ENCODE peak calls at places on chromosomes 16 and 17, in five cellular contexts. N is H7; J is skeletal muscle cell; G is PC-3; K is CD8-positive, alpha-beta T cell. C is an unnamed sample.

GRCh38 chr16:82195917-82196494 is 26.0 kb upstream of the MPHOSPH6 start:
- DNase-seq in J (peak; percentile 46), K (no peak), G (no peak), N (no peak), C (no peak)

GRCh38 chr17:76554131-76554530 is 14.3 kb downstream of the PRCD start:
- DNase-seq in G (no peak), N (no peak), J (no peak), K (no peak), C (no peak)

GRCh38 chr17:3038941-3039340 is 24.5 kb downstream of the OR1D5 start:
- DNase-seq in J (no peak), K (no peak), G (no peak), N (no peak), C (no peak)

GRCh38 chr17:15468142-15468541 is 721 bp upstream of the CDRT4 start:
- DNase-seq in J (no peak), K (no peak), G (no peak), N (no peak), C (no peak)

GRCh38 chr17:2853722-2854580 is 57.7 kb downstream of the RAP1GAP2 start:
- DNase-seq in G (peak; percentile 34), K (peak; percentile 51), N (peak; percentile 89), J (no peak), C (no peak)

GRCh38 chr17:2040942-2041560 is 771 bp upstream of the OVCA2 start:
- DNase-seq in G (no peak), K (no peak), J (no peak), N (no peak), C (no peak)

GRCh38 chr16:74226361-74226979 is 70.1 kb upstream of the PSMD7 start:
- DNase-seq in G (peak; percentile 25), J (no peak), K (no peak), N (peak; percentile 21), C (no peak)

GRCh38 chr17:27496501-27496943 is 40.3 kb downstream of the KSR1 start:
- DNase-seq in N (peak; percentile 78), J (no peak), G (no peak), K (no peak), C (no peak)

GRCh38 chr16:31467151-31467550 is 4.8 kb upstream of the TGFB1I1 start:
- DNase-seq in N (peak; percentile 18), K (no peak), G (no peak), J (no peak), C (no peak)

GRCh38 chr16:57476546-57477410 is 9.5 kb downstream of the DOK4 start:
- DNase-seq in J (no peak), N (peak; percentile 74), G (no peak), K (no peak), C (no peak)

DNA sequence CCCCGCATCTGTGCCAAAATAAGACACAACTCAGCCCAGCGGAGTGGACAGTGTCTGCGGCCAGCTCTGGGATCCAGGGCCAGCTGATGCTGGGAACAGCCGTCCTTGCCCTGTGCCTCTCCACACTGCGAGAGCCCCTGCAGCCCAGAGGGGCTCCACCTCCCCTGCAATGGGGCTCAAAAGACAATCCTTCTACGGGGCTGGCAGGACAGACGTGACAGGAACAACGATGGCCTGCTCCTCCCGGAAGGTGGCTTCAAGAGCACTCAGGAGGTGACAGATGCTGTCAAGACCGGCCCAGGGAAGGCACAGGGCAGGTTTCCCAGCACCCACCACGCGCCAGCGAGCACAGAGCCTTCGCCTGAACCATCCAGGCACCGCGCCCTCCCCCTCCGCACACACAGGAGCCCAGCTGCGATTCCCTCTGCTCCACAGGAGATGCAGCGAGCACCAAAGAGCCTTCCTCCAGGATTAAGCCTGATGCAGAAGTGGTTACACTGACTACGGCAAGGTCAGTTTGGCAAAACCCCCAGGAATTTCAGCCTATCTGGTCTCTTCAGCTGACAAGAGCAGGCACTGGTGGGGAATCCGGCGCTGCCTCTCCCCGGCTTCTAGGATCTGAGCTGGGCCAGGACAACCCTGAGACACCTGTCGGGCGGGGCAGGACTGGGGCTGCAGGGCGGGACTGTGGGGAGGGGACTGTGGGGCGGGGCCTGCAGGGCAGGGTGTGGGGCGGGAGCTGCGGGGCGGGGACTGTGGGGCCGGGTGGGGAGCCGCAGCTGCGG is 103.4 kb downstream of the ZNF778 start:
- DNase-seq in J (no peak), K (no peak), G (peak; percentile 63), N (peak; percentile 97), C (no peak)
- H3K4me3 ChIP-seq in J (no peak overlapping the region), K (no peak overlapping the region), G (peak overlapping the region; percentile 66), N (no peak overlapping the region), C (no peak overlapping the region)

GRCh38 chr16:3690470-3690918 is 26.8 kb downstream of the TRAP1 start:
- DNase-seq in G (peak; percentile 83), K (peak; percentile 90), J (peak; percentile 81), N (peak; percentile 93), C (peak; percentile 91)
- H3K4me3 ChIP-seq in G (no peak overlapping the region), K (no peak overlapping the region), J (peak overlapping the region; percentile 21), N (no peak overlapping the region), C (peak overlapping the region; percentile 14)

GRCh38 chr16:62089715-62090114 is 53.5 kb upstream of the CDH8 start:
- DNase-seq in N (no peak), J (no peak), G (no peak), K (no peak), C (no peak)

GRCh38 chr16:62088731-62089410 is 52.6 kb upstream of the CDH8 start:
- DNase-seq in K (no peak), G (no peak), N (no peak), J (no peak), C (no peak)
- H3K4me3 ChIP-seq in K (no peak overlapping the region), G (no peak overlapping the region), N (no peak overlapping the region), J (no peak overlapping the region), C (no peak overlapping the region)

DNA sequence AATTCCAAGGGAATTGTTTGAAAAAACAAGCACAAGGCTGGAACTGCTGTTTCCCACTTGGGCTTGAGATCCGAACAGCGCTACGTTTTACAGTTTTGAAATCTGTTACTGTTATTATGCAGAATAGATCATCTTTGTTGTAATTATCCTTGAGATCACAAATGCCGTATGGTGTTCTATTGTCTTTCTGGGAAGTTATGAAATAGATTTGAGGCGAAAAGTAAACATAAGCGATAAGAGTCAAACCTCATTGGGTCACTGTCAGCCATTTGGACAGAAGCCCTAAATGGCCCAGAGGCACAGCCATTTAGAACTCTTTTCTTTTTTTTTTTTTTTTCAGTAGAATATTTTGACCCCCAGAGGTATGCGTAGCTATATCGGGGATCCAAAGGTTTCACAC is 223.2 kb downstream of the IRX3 start:
- DNase-seq in K (no peak), G (no peak), N (no peak), J (no peak), C (no peak)
- H3K4me3 ChIP-seq in K (no peak overlapping the region), G (no peak overlapping the region), N (no peak overlapping the region), J (no peak overlapping the region), C (no peak overlapping the region)

DNA sequence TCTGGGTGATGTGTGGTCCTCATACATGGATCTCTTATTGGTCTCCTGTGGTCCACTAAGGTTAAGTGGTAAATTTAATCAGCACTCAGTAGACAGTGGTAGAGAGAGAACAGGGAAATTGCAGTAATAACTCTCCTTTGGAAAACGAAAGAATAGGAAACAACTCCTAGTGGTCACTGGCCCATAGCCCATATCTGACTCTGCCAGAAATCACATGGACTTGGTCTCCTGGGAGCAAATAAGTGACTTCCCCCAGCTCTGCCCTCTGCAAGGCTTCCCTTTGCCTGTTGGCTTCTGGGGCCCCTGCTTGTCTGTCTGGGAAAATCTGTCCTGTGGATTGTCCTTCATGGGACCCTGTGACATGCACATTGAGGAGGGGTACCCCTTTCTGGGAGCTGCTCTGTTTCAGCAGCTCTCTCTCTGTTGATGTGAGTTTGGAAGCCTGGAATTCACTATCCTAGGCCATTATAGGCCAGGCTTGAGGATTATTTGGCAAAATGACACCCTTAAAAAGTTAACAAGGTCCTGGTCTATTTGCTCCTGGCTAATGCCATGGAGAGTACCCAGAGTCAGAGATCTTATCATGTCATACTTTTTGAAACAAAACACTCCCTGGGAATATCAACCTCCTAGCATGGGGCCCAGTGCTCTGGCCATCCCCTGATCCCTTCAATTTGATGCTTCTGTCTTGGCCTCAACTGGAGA is 58.0 kb upstream of the HNF1B start:
- DNase-seq in G (no peak), J (peak; percentile 47), K (no peak), N (no peak), C (peak; percentile 39)
- H3K4me3 ChIP-seq in G (no peak overlapping the region), J (no peak overlapping the region), K (no peak overlapping the region), N (no peak overlapping the region), C (no peak overlapping the region)

GRCh38 chr17:73308017-73308823 is 3.6 kb downstream of the CDC42EP4 start:
- DNase-seq in K (no peak), J (no peak), N (no peak), G (peak; percentile 95), C (peak; percentile 68)
- H3K4me3 ChIP-seq in K (no peak overlapping the region), J (peak overlapping the region; percentile 9), N (no peak overlapping the region), G (peak overlapping the region; percentile 44), C (peak overlapping the region; percentile 31)

GRCh38 chr17:6755731-6756184 is at the start of gene XAF1:
- DNase-seq in N (peak; percentile 32), G (no peak), J (peak; percentile 6), K (peak; percentile 72), C (peak; percentile 14)

GRCh38 chr17:6756425-6757012 is 673 bp downstream of the XAF1 start:
- DNase-seq in J (no peak), G (no peak), K (no peak), N (no peak), C (no peak)

GRCh38 chr17:6753565-6753964 is 2.3 kb upstream of the XAF1 start:
- DNase-seq in J (no peak), G (no peak), K (no peak), N (peak; percentile 29), C (no peak)

GRCh38 chr17:6753006-6753445 is 2.8 kb upstream of the XAF1 start:
- DNase-seq in G (peak; percentile 44), K (peak; percentile 56), J (peak; percentile 75), N (peak; percentile 44), C (peak; percentile 68)

DNA sequence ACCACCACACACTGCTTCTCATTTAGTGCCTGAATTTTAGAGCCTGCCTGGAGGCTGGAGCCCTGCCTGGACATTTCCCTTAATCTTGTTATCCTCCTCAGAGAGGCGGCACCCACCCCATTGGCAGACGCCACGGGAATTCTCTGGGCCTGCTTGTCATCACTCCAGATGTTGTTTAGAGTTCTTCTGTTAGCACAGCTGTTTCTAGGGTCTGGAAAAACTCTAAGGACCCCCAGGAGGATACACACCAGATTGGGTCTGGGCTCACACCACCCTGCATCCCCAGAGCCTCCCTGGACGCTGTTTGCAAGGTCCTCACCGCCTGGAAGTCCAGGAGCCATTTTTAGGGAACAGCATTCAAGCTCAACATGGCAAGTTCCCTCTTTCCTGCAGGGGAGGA is 565 bp upstream of the XAF1 start:
- DNase-seq in K (no peak), G (no peak), N (no peak), J (peak; percentile 5), C (peak; percentile 21)
- H3K4me3 ChIP-seq in K (peak overlapping the region; percentile 69), G (no peak overlapping the region), N (no peak overlapping the region), J (peak overlapping the region; percentile 7), C (peak overlapping the region; percentile 50)

GRCh38 chr17:79839363-79840203 is at the start of gene CBX4:
- DNase-seq in N (peak; percentile 99), G (peak; percentile 98), K (peak; percentile 95), J (peak; percentile 69), C (peak; percentile 48)

GRCh38 chr17:79836952-79837887 is 2.0 kb downstream of the CBX4 start:
- DNase-seq in J (no peak), N (peak; percentile 83), K (peak; percentile 62), G (peak; percentile 93), C (no peak)

GRCh38 chr17:79837888-79838540 is 1.2 kb downstream of the CBX4 start:
- DNase-seq in G (no peak), N (peak; percentile 56), J (no peak), K (peak; percentile 78), C (no peak)

GRCh38 chr17:79840204-79840988 is 1.2 kb upstream of the CBX4 start:
- DNase-seq in K (peak; percentile 56), N (peak; percentile 81), G (no peak), J (no peak), C (no peak)

GRCh38 chr17:79838541-79839274 is 532 bp downstream of the CBX4 start:
- DNase-seq in G (peak; percentile 46), N (peak; percentile 88), J (no peak), K (peak; percentile 81), C (no peak)
- H3K4me3 ChIP-seq in G (peak overlapping the region; percentile 99), N (peak overlapping the region; percentile 50), J (peak overlapping the region; percentile 79), K (peak overlapping the region; percentile 90), C (peak overlapping the region; percentile 65)

GRCh38 chr16:11329080-11329491 is 16.2 kb upstream of the RMI2 start:
- DNase-seq in N (peak; percentile 81), J (no peak), K (no peak), G (peak; percentile 19), C (no peak)
- H3K4me3 ChIP-seq in N (no peak overlapping the region), J (peak overlapping the region; percentile 29), K (no peak overlapping the region), G (peak overlapping the region; percentile 46), C (no peak overlapping the region)